ENCODE peak calls at places on chromosomes 16 and 17, in four cellular contexts. J is dorsolateral prefrontal cortex, F is AG04449, X is kidney tubule cell. O is an unnamed sample.

GRCh38 chr17:306116-306515 is 46.5 kb downstream of the RPH3AL start:
- DNase-seq in J (no peak), F (no peak), X (no peak), O (no peak)

GRCh38 chr17:13568746-13569739 is 32.7 kb downstream of the HS3ST3A1 start:
- DNase-seq in J (no peak), F (no peak), X (no peak), O (no peak)

GRCh38 chr17:44898768-44899073 is 524 bp downstream of the EFTUD2 start:
- DNase-seq in J (no peak), F (no peak), X (no peak), O (no peak)

GRCh38 chr17:2299136-2299535 is 4.4 kb downstream of the SMG6 start:
- DNase-seq in J (no peak), F (no peak), X (no peak), O (no peak)

GRCh38 chr17:68777243-68777855 is 176.2 kb upstream of the FAM20A start:
- DNase-seq in J (no peak), F (no peak), X (peak), O (no peak)

GRCh38 chr17:37676115-37676925 is 33.1 kb upstream of the DDX52 start:
- DNase-seq in J (no peak), F (no peak), X (peak), O (no peak)

GRCh38 chr16:23679274-23679985 is 741 bp downstream of the PLK1 start:
- DNase-seq in J (no peak), F (no peak), X (peak), O (no peak)

GRCh38 chr17:68238488-68238887 is 9.4 kb upstream of the AMZ2 start:
- DNase-seq in J (no peak), F (no peak), X (no peak), O (no peak)

GRCh38 chr16:78543066-78543465 is 443.6 kb downstream of the WWOX start:
- DNase-seq in J (no peak), F (no peak), X (no peak), O (no peak)

GRCh38 chr17:55814377-55814776 is 63.5 kb downstream of the PCTP start:
- DNase-seq in J (no peak), F (no peak), X (peak), O (peak)

GRCh38 chr16:68297908-68298307 is 12.8 kb downstream of the SLC7A6OS start:
- DNase-seq in J (no peak), F (no peak), X (peak), O (no peak)